ENCODE peak calls at places on chromosomes 7 and 10, in nine cellular contexts. U, G, P, I, T, Y, C, B and K are unnamed samples.

GRCh38 chr7:69677054-69677847 is 79.0 kb downstream of the AUTS2 start:
- DNase-seq in U (no peak), G (no peak), P (no peak), I (no peak), T (no peak), Y (no peak), C (no peak), B (no peak), K (no peak)

GRCh38 chr10:96830511-96831199 is 1.4 kb upstream of the LCOR start:
- DNase-seq in U (peak), G (peak), P (peak), I (no peak), T (peak), Y (peak), C (no peak), B (peak), K (peak)

GRCh38 chr10:44696496-44696895 is 214.6 kb upstream of the TMEM72 start:
- DNase-seq in U (no peak), G (no peak), P (peak), I (no peak), T (no peak), Y (no peak), C (peak), B (no peak), K (no peak)

GRCh38 chr10:128869101-128869712 is 597.8 kb upstream of the MGMT start:
- DNase-seq in U (no peak), G (no peak), P (no peak), I (no peak), T (no peak), Y (no peak), C (no peak), B (no peak), K (no peak)

GRCh38 chr10:131690805-131691239 is 210.0 kb upstream of the PPP2R2D start:
- DNase-seq in U (no peak), G (no peak), P (no peak), I (no peak), T (no peak), Y (no peak), C (no peak), B (no peak), K (no peak)

GRCh38 chr10:71920540-71921318 is 43.5 kb upstream of the CHST3 start:
- DNase-seq in U (no peak), G (no peak), P (peak), I (no peak), T (no peak), Y (no peak), C (no peak), B (no peak), K (no peak)

GRCh38 chr7:32043688-32044087 is 26.5 kb downstream of the PDE1C start:
- DNase-seq in U (no peak), G (no peak), P (peak), I (peak), T (no peak), Y (no peak), C (peak), B (no peak), K (no peak)

GRCh38 chr7:157121184-157121715 is 17.5 kb upstream of the UBE3C start:
- DNase-seq in U (no peak), G (no peak), P (no peak), I (no peak), T (no peak), Y (no peak), C (no peak), B (no peak), K (no peak)

GRCh38 chr10:78621183-78621789 is 447.5 kb upstream of the ZMIZ1 start:
- DNase-seq in U (no peak), G (no peak), P (no peak), I (no peak), T (no peak), Y (no peak), C (no peak), B (no peak), K (no peak)